ENCODE peak calls at places on chromosomes 5 and 9, in four cellular contexts. H, D, L and V are unnamed samples. For H3K4me1, the result is how much of the 10 kb centered on the place peaks cover.

GRCh38 chr5:135221187-135221473 is 177.9 kb downstream of the MACROH2A1 start:
- DNase-seq in H (no peak), D (no peak), L (no peak), V (no peak)

GRCh38 chr5:172414618-172415599 is 39.4 kb downstream of the SH3PXD2B start:
- DNase-seq in H (no peak), D (no peak), L (peak), V (no peak)

GRCh38 chr5:100270323-100270771 is 264.8 kb upstream of the FAM174A start:
- DNase-seq in H (peak), D (peak), L (no peak), V (no peak)

GRCh38 chr5:133873936-133874585 is 94.4 kb downstream of the C5orf15 start:
- DNase-seq in H (peak), D (peak), L (no peak), V (no peak)

GRCh38 chr9:111902396-111903147 is 6.0 kb downstream of the UGCG start:
- DNase-seq in H (peak), D (peak), L (no peak), V (no peak)

GRCh38 chr5:116650544-116650943 is 75.9 kb upstream of the SEMA6A start:
- DNase-seq in H (no peak), D (no peak), L (no peak), V (no peak)

GRCh38 chr5:3858524-3858923 is 262.9 kb downstream of the IRX1 start:
- DNase-seq in H (no peak), D (no peak), L (no peak), V (no peak)

GRCh38 chr5:149161026-149161687 is 19.9 kb downstream of the ABLIM3 start:
- DNase-seq in H (no peak), D (no peak), L (no peak), V (no peak)

GRCh38 chr5:174583071-174583470 is 141.3 kb upstream of the MSX2 start:
- DNase-seq in H (no peak), D (no peak), L (no peak), V (no peak)

GRCh38 chr5:111447822-111448221 is 64.5 kb downstream of the STARD4 start:
- DNase-seq in H (no peak), D (no peak), L (no peak), V (no peak)

GRCh38 chr5:95817430-95817829 is 5.1 kb downstream of the GLRX start:
- DNase-seq in H (peak), D (peak), L (peak), V (no peak)

GRCh38 chr9:88737031-88737430 is 202.1 kb downstream of the NXNL2 start:
- DNase-seq in H (peak), D (peak), L (no peak), V (no peak)

GRCh38 chr5:142587354-142587965 is 98.4 kb downstream of the FGF1 start:
- DNase-seq in H (peak), D (no peak), L (peak), V (no peak)

GRCh38 chr5:173010547-173011464 is 27.2 kb downstream of the ATP6V0E1 start:
- DNase-seq in H (peak), D (no peak), L (no peak), V (no peak)

GRCh38 chr9:133403766-133404439 is 13.9 kb downstream of the REXO4 start:
- DNase-seq in H (no peak), D (no peak), L (peak), V (peak)

GRCh38 chr9:129403743-129404620 is 216.9 kb downstream of the C9orf50 start:
- DNase-seq in H (no peak), D (no peak), L (no peak), V (no peak)

GRCh38 chr5:174307656-174308271 is 262.3 kb downstream of the NSG2 start:
- DNase-seq in H (no peak), D (no peak), L (no peak), V (no peak)

GRCh38 chr9:94869415-94869838 is 142.9 kb downstream of the AOPEP start:
- DNase-seq in H (peak), D (peak), L (peak), V (no peak)
- H3K4me1 ChIP-seq in H (under half), D (half or more), L (half or more), V (half or more)

GRCh38 chr9:19232830-19233194 is 2.3 kb downstream of the DENND4C start:
- DNase-seq in H (peak), D (peak), L (no peak), V (no peak)
- TF ChIP-seq CTCF in H (no peak), D (no peak), L (no peak), V (no peak)

GRCh38 chr9:137650259-137650658 is 31.5 kb downstream of the EHMT1 start:
- DNase-seq in H (no peak), D (no peak), L (no peak), V (no peak)
- H3K27ac ChIP-seq in H (no peak), D (no peak), L (no peak), V (no peak)

DNA sequence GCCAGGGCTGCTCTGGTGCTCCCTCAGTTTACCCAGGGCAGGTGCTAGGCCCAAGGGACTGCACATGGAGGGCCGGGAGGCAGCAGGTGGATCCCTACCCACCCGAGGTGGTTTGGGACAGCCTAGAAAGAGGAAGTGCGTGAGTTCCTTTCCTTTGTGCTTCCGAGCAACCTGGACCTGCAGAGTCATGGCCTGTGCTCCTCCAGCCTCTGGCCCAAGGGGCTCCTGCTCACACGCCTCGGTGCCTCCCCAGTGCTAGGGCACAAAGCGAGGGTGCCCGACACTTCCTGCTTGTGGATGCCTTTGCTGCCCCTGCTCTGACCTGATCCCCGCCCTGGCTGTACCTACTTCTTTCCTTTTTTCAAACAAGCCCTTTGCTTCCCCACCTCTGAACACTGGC is 79.3 kb downstream of the RXRA start:
- DNase-seq in H (no peak), D (no peak), L (peak), V (no peak)
- H3K4me1 ChIP-seq in H (under half), D (under half), L (half or more), V (under half)

DNA sequence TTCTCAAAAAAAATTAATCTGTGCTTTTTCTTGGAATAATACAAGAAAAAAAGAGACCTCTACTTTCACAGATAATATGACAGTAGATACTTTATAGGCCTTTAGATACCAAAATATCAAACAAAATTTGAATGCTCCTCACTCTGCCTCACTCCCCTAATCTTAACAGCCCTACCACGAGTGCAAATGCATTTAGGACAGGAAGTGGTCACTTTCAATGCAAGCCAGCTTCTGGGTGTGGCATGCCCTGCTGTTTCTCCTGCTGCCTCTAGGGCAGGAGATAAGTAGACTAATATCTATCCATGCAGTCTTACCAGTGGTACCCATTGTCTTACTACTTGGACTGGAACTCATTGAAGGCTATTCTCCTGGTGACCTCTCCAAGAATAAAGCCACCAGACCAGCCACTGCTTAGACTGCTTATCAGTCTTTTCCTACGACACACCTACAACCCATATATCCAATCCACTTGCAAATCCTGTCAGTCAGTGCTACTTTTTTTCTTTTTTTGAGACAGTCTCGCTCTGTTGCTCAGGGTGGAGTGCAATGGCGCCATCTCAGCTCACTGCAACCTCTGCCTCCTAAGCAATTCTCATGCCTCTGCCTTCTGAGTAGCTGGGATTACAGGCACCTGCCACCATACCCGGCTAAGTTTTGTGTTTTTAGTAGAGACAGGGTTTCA is 23.0 kb downstream of the FRRS1L start:
- DNase-seq in H (peak), D (peak), L (peak), V (no peak)
- TF ChIP-seq CTCF in H (peak), D (peak), L (peak), V (peak)

GRCh38 chr5:140591747-140592372 is 27.2 kb downstream of the SLC35A4 start:
- DNase-seq in H (peak), D (no peak), L (no peak), V (no peak)

GRCh38 chr5:140587495-140587894 is 22.9 kb downstream of the SLC35A4 start:
- DNase-seq in H (no peak), D (no peak), L (no peak), V (no peak)

GRCh38 chr5:140590861-140591260 is 26.2 kb downstream of the SLC35A4 start:
- DNase-seq in H (no peak), D (no peak), L (no peak), V (no peak)

GRCh38 chr5:140594169-140594568 is 29.5 kb downstream of the SLC35A4 start:
- DNase-seq in H (no peak), D (no peak), L (no peak), V (no peak)

DNA sequence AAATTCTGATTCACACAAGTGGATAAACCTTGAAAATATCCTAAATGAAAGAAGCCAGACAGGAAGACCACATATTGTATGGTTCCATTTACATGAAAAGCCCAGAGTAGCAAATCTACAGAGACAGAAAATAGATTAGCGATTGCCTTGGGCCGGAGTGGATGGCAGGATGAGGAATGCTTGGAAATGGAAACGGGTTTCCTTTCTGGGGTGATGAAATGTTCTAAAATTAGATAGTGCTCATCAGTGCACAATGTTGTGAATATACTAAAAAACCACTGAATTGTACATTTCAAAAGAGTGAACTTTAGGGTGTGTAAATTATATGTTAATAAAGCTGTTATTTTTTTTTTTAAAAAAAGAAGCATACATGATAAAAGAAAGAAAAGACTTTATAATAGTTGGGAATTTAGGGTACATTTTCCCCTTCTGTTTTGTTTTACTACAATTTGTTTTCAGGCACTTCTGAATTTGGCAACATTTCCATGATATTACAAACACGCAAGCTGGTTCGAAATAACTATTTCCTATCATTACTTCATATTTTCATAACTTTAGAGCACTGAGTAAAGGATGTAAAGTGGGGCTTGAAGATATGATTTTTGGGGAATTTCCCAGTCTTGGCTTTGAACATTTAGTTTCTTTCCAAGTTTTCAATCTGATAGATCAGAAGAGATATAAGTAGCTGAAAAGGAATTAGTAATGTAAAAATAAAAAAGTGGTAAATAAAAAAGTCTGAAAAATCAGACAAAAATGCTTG is 23.9 kb downstream of the SLC35A4 start:
- DNase-seq in H (peak), D (no peak), L (no peak), V (no peak)
- H3K27ac ChIP-seq in H (no peak), D (no peak), L (no peak), V (no peak)

DNA sequence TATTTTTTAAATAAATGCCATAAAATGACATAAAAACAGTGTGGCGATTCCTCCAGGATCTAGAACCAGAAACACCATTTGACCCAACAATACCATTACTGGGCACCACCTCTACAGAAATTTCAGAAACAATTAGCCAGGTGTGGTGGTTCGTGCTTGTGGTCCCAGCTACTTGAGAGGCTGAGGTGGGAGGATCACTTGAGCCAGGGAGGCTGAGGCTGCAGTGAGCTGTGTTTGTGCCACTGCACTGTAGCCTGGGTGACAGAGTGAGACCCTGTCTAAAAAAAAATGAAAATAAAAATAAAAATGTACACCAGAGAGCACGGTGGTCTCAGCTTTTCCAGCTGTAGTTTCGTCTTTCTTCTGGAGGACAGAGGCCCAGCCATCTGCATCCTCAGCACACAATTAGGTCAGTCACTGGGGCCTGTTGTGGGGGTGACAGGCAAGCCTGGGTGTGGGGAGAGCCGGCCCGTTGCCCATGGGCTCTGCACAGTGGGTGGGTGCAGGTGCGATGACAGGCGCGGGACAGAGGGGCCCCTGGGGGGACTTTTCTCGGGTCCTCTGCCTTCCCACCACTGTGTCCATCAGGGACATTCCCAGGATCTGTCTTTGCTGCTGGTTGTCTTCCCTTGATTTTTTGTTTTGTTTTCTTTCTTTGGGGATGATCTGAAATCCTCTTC is 9.8 kb downstream of the COL5A1 start:
- DNase-seq in H (no peak), D (no peak), L (no peak), V (no peak)
- H3K4me1 ChIP-seq in H (under half), D (under half), L (under half), V (under half)